ENCODE peak calls at places on chromosome 1, in six cellular contexts. S is endothelial cell, M is SK-N-SH, B is EH, V is body of pancreas, J is T-helper 1 cell. Q is an unnamed sample.

GRCh38 chr1:115067460-115067859 is 21.8 kb downstream of the TSPAN2 start:
- DNase-seq in S (no peak), M (no peak), B (peak; percentile 88), V (no peak), J (no peak), Q (no peak)

GRCh38 chr1:212488436-212489283 is 55.9 kb downstream of the NENF start:
- DNase-seq in S (no peak), M (no peak), B (peak; percentile 36), V (peak; percentile 84), J (peak; percentile 61), Q (no peak)

GRCh38 chr1:21742578-21742977 is 40.4 kb downstream of the USP48 start:
- DNase-seq in S (no peak), M (no peak), B (peak; percentile 18), V (no peak), J (no peak), Q (no peak)

GRCh38 chr1:156524481-156524869 is 23.9 kb upstream of the MEF2D start:
- DNase-seq in S (no peak), M (no peak), B (no peak), V (no peak), J (peak; percentile 32), Q (no peak)

GRCh38 chr1:29825941-29826415 is 589.7 kb downstream of the PTPRU start:
- DNase-seq in S (no peak), M (no peak), B (no peak), V (no peak), J (no peak), Q (no peak)

GRCh38 chr1:6962956-6963915 is 178.0 kb downstream of the CAMTA1 start:
- DNase-seq in S (peak; percentile 92), M (peak; percentile 69), B (no peak), V (peak; percentile 47), J (peak; percentile 52), Q (no peak)

GRCh38 chr1:235918032-235918431 is 51.3 kb upstream of the LYST start:
- DNase-seq in S (no peak), M (peak; percentile 72), B (no peak), V (no peak), J (no peak), Q (peak; percentile 26)

GRCh38 chr1:169601096-169601881 is 15.0 kb upstream of the F5 start:
- DNase-seq in S (no peak), M (peak; percentile 4), B (peak; percentile 30), V (no peak), J (peak; percentile 48), Q (peak; percentile 3)

GRCh38 chr1:14954210-14954609 is 199.3 kb upstream of the TMEM51 start:
- DNase-seq in S (no peak), M (no peak), B (peak; percentile 89), V (no peak), J (no peak), Q (no peak)

Q was measured in SK-N-DZ.